ENCODE peak calls at places on chromosomes 7 and 10, in five cellular contexts. L, C, S, G and F are unnamed samples.

GRCh38 chr10:33136271-33136670 is 178.2 kb upstream of the ITGB1 start:
- DNase-seq in G (no peak), L (no peak), C (no peak), S (no peak), F (no peak)

GRCh38 chr10:87095241-87095945 is 387 bp downstream of the SHLD2 start:
- DNase-seq in C (peak), G (peak), L (peak), S (peak), F (peak)

GRCh38 chr7:37040330-37040729 is 316.0 kb upstream of the AOAH start:
- DNase-seq in C (no peak), L (no peak), G (no peak), S (no peak), F (no peak)

GRCh38 chr7:134440067-134440466 is 18.8 kb downstream of the AKR1B1 start:
- DNase-seq in G (no peak), L (no peak), S (no peak), C (no peak), F (no peak)

GRCh38 chr10:24706479-24707118 is 17.1 kb downstream of the ARHGAP21 start:
- DNase-seq in G (no peak), C (no peak), L (peak), S (no peak), F (no peak)

GRCh38 chr7:46058424-46058823 is 137.4 kb upstream of the IGFBP3 start:
- DNase-seq in S (no peak), G (no peak), C (no peak), L (peak), F (no peak)

GRCh38 chr10:58590152-58590551 is 77.5 kb downstream of the BICC1 start:
- DNase-seq in S (no peak), G (no peak), L (peak), C (no peak), F (no peak)

GRCh38 chr10:110919971-110920881 is 822 bp downstream of the SHOC2 start:
- DNase-seq in S (peak), G (no peak), C (peak), L (peak), F (peak)

GRCh38 chr7:159022238-159022993 is 122.3 kb downstream of the VIPR2 start:
- DNase-seq in C (no peak), G (no peak), L (peak), S (no peak), F (no peak)

GRCh38 chr10:43376046-43376635 is 4.7 kb downstream of the FXYD4 start:
- DNase-seq in G (no peak), L (no peak), C (no peak), S (no peak), F (no peak)

DNA sequence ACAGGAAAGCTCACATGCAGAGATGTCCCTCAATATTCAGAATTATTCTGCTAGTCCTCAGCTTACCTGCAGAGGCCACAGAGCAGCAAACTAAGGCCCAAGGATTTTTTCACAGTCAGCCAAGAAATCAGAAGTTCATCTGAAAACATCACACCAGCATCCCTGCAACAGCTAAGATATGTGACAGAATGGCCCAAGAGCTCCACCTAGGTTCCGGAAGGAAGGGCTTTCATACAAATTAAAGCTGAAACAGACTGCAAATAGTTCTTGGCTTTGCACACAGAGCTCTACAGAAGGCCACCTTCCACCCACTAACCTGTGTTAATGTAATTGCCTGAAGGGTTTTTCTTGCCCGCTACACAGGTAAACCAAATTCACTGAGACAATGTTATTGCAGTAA is 438.8 kb upstream of the C7orf33 start:
- DNase-seq in G (no peak), L (no peak), C (no peak), S (no peak), F (no peak)
- TF ChIP-seq CTCF in G (no peak), L (no peak), C (no peak), S (no peak), F (no peak)

DNA sequence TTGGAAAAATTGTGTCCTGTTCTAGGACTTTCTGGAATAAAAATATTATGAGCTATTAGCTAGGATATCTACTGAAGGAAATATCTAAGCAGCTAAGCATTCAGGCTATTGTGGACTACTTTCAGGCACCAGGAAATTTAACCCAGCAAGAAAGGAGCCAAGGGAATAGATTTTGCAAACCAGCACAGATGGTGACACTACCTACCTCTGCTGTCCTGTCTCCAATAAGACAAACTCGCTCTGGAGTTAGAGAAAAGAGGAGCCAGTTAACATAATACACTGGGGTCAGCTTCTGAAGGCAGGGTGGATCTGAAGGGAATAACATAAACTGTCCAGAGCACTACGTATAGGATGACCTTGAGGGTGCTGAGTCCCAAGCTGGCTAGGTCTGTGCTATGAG is 223.7 kb upstream of the PRSS58 start:
- DNase-seq in S (no peak), C (no peak), G (no peak), L (peak), F (no peak)
- TF ChIP-seq CTCF in S (no peak), C (no peak), G (peak), L (peak), F (no peak)

GRCh38 chr7:65746398-65746669 is 126.5 kb upstream of the VKORC1L1 start:
- DNase-seq in G (no peak), S (no peak), L (peak), C (no peak), F (no peak)

GRCh38 chr7:65749518-65749917 is 123.4 kb upstream of the VKORC1L1 start:
- DNase-seq in C (no peak), S (no peak), L (no peak), G (no peak), F (no peak)

GRCh38 chr7:65749039-65749438 is 123.8 kb upstream of the VKORC1L1 start:
- DNase-seq in G (no peak), L (no peak), S (no peak), C (no peak), F (no peak)

DNA sequence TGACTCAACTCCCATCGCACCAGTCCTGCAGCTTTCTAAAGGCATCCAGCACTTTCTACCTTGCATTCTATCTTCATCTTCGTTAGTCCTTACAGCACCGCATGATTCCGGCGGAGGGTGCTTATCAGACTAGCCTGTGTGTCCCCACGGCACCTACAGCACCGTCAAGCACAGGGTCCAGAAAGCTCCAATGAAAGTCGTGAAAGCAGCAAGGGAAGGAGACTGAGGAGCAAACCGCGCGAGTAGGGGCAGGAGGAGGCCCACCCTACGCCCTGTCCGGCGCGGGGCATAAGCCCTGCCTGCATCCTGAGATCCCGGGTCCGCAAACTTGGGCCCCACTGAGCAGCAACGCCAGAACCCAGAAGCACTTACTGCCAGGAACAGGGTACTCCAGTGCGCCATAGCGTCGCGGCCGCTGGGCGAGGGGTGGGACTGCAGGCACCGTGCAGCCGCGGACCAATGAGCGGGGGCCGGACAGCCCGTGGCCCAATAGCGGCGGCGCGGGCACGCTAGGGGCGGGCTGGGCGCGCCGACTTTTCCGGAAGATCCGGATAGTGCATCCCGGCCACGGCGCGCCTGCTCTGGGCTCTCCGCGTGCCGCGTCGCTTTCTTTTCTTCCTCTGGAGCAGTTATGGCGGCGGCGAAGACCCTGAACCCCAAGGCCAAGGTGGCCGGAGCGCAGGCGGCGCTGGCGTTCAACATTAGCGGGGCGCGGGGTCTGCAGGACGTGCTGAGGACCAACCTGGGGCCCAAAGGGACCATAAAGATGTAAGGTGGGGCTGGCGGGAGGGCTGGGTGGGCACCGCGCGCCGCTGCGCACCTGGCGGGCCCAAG is 122.1 kb upstream of the VKORC1L1 start:
- DNase-seq in C (peak), L (peak), S (peak), G (peak), F (peak)
- TF ChIP-seq CTCF in C (no peak), L (peak), S (peak), G (no peak), F (no peak)

GRCh38 chr10:7218974-7219373 is 191.9 kb downstream of the SFMBT2 start:
- DNase-seq in S (no peak), C (no peak), G (no peak), L (no peak), F (no peak)
- TF ChIP-seq CTCF in S (no peak), C (no peak), G (no peak), L (no peak), F (no peak)

GRCh38 chr10:51046668-51047067 is 27.6 kb upstream of the PRKG1 start:
- DNase-seq in C (no peak), S (no peak), L (no peak), G (no peak), F (no peak)

GRCh38 chr10:51048792-51049191 is 25.5 kb upstream of the PRKG1 start:
- DNase-seq in L (no peak), S (no peak), C (no peak), G (no peak), F (no peak)

GRCh38 chr10:51052152-51052551 is 22.1 kb upstream of the PRKG1 start:
- DNase-seq in S (no peak), L (no peak), G (no peak), C (no peak), F (no peak)

GRCh38 chr10:51047857-51048256 is 26.4 kb upstream of the PRKG1 start:
- DNase-seq in G (no peak), L (no peak), C (no peak), S (no peak), F (no peak)
- TF ChIP-seq CTCF in G (no peak), L (peak), C (no peak), S (no peak), F (no peak)